ENCODE peak calls at places on chromosomes 16 and 17, in five cellular contexts. K is body of pancreas; I is MM.1S; U is tibial nerve; T is CD8-positive, alpha-beta memory T cell. Z is an unnamed sample.

GRCh38 chr17:38416840-38417209 is 11.4 kb upstream of the ARHGAP23 start:
- DNase-seq in K (no peak), I (no peak), U (no peak), T (no peak), Z (no peak)

GRCh38 chr17:51555153-51555552 is 294.8 kb downstream of the UTP18 start:
- DNase-seq in K (no peak), I (no peak), U (no peak), T (no peak), Z (no peak)

GRCh38 chr16:3036726-3037315 is at the start of gene BICDL2:
- DNase-seq in K (peak; percentile 83), I (no peak), U (no peak), T (no peak), Z (no peak)

GRCh38 chr17:58415371-58416055 is 1.8 kb downstream of the RNF43 start:
- DNase-seq in K (peak; percentile 76), I (no peak), U (no peak), T (no peak), Z (no peak)

GRCh38 chr16:70589998-70590471 is 56.3 kb upstream of the IL34 start:
- DNase-seq in K (peak; percentile 29), I (no peak), U (peak; percentile 22), T (no peak), Z (no peak)

GRCh38 chr17:40515491-40516041 is 14.1 kb upstream of the TNS4 start:
- DNase-seq in K (no peak), I (no peak), U (no peak), T (peak; percentile 35), Z (no peak)

GRCh38 chr16:70715113-70715711 is 29.4 kb upstream of the MTSS2 start:
- DNase-seq in K (peak; percentile 81), I (no peak), U (no peak), T (no peak), Z (peak; percentile 92)

GRCh38 chr16:51773051-51773450 is 622.0 kb upstream of the SALL1 start:
- DNase-seq in K (no peak), I (no peak), U (no peak), T (no peak), Z (no peak)

GRCh38 chr16:20918486-20919239 is 18.1 kb downstream of the LYRM1 start:
- DNase-seq in K (peak; percentile 40), I (no peak), U (peak; percentile 47), T (no peak), Z (no peak)

GRCh38 chr17:17749921-17750320 is 68.7 kb downstream of the RAI1 start:
- DNase-seq in K (peak; percentile 67), I (no peak), U (peak; percentile 40), T (peak; percentile 20), Z (no peak)

GRCh38 chr16:72783716-72784320 is 264.1 kb downstream of the ZFHX3 start:
- DNase-seq in K (no peak), I (no peak), U (no peak), T (no peak), Z (no peak)

GRCh38 chr17:47969975-47970724 is 763 bp upstream of the CDK5RAP3 start:
- DNase-seq in K (no peak), I (no peak), U (no peak), T (no peak), Z (no peak)

GRCh38 chr17:47968836-47969235 is 2.1 kb upstream of the CDK5RAP3 start:
- DNase-seq in K (no peak), I (no peak), U (no peak), T (no peak), Z (no peak)

GRCh38 chr17:47966079-47966519 is 4.8 kb upstream of the CDK5RAP3 start:
- DNase-seq in K (peak; percentile 47), I (no peak), U (no peak), T (no peak), Z (no peak)

GRCh38 chr17:47970725-47971511 is at the start of gene CDK5RAP3:
- DNase-seq in K (peak; percentile 100), I (peak; percentile 99), U (peak; percentile 100), T (peak; percentile 98), Z (peak; percentile 97)

GRCh38 chr17:47967607-47968252 is 3.2 kb upstream of the CDK5RAP3 start:
- DNase-seq in K (peak; percentile 87), I (no peak), U (no peak), T (no peak), Z (peak; percentile 38)
- H3K27ac ChIP-seq in K (peak overlapping the region; percentile 95), I (no peak overlapping the region), U (no peak overlapping the region), T (no peak overlapping the region), Z (peak overlapping the region; percentile 86)

DNA sequence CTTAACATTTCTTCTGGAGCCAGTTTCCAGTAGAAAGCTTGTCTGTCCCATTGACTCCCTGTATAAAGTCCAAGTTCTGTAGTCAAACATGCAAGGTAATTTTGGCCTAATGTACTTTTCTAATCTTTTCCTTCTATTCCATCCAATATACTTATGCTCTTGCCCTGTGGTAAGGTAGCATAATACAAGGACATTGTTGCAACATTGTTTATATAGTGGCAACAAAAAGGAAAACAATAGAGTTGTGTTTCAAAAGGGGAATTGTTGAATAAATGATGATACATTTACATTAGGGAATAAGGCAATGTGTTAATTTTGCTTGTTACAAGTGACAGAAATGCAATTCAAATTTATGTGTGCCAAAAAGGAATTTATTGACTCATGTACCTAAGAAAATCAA is 27.9 kb downstream of the OMG start:
- DNase-seq in K (no peak), I (no peak), U (no peak), T (no peak), Z (no peak)
- H3K27ac ChIP-seq in K (no peak overlapping the region), I (no peak overlapping the region), U (no peak overlapping the region), T (no peak overlapping the region), Z (peak overlapping the region; percentile 63)

GRCh38 chr17:77107506-77108433 is 33.0 kb upstream of the SEC14L1 start:
- DNase-seq in K (no peak), I (peak; percentile 88), U (no peak), T (peak; percentile 58), Z (no peak)
- H3K27ac ChIP-seq in K (no peak overlapping the region), I (peak overlapping the region; percentile 96), U (peak overlapping the region; percentile 43), T (no peak overlapping the region), Z (no peak overlapping the region)

GRCh38 chr17:32546031-32546444 is 59.2 kb downstream of the CDK5R1 start:
- DNase-seq in K (no peak), I (no peak), U (no peak), T (no peak), Z (no peak)
- H3K27ac ChIP-seq in K (no peak overlapping the region), I (no peak overlapping the region), U (no peak overlapping the region), T (no peak overlapping the region), Z (no peak overlapping the region)

DNA sequence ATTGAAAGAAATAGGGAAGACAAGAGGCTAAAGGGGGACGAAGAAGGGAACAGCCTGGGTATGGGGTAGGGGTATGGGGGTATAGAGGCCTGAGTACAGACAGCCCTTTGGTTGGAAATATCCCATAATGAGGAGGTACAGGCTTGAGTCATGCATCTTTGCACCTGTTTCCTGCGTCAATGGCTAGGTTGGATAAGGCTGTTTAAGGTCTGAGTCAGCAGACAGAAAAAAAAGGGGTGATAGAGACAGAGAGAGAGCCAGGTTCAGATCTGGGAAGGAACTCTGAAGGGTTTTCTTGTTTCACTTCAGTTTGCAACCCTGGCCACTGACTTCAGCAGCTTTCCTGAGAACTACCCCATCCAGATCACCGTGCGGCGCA is 8.5 kb downstream of the FNDC8 start:
- DNase-seq in K (no peak), I (no peak), U (no peak), T (no peak), Z (no peak)
- H3K27ac ChIP-seq in K (no peak overlapping the region), I (no peak overlapping the region), U (no peak overlapping the region), T (no peak overlapping the region), Z (no peak overlapping the region)